ENCODE peak calls at places on chromosomes 5 and 9, in four cellular contexts. X is GM13976; P is CD8-positive, alpha-beta T cell; M is heart left ventricle. W is an unnamed sample.

GRCh38 chr5:118698774-118699173 is 289.6 kb downstream of the DTWD2 start:
- DNase-seq in X (no peak), P (no peak), M (no peak), W (no peak)

GRCh38 chr9:23554691-23555090 is 271.3 kb downstream of the ELAVL2 start:
- DNase-seq in X (no peak), P (no peak), M (no peak), W (no peak)

GRCh38 chr9:129462360-129462759 is 158.5 kb downstream of the C9orf50 start:
- DNase-seq in X (no peak), P (no peak), M (no peak), W (no peak)

GRCh38 chr9:2477755-2478154 is 143.8 kb upstream of the VLDLR start:
- DNase-seq in X (no peak), P (no peak), M (no peak), W (no peak)

GRCh38 chr9:126624453-126624872 is 10.7 kb downstream of the LMX1B start:
- DNase-seq in X (no peak), P (no peak), M (no peak), W (no peak)

GRCh38 chr5:109290231-109290630 is 119.5 kb downstream of the PJA2 start:
- DNase-seq in X (no peak), P (no peak), M (no peak), W (no peak)

GRCh38 chr5:114419941-114420340 is 58.1 kb downstream of the KCNN2 start:
- DNase-seq in X (no peak), P (no peak), M (no peak), W (no peak)

GRCh38 chr5:158155811-158156495 is 297.0 kb upstream of the CLINT1 start:
- DNase-seq in X (no peak), P (no peak), M (no peak), W (no peak)

GRCh38 chr9:12464910-12465512 is 228.2 kb upstream of the TYRP1 start:
- DNase-seq in X (peak), P (no peak), M (no peak), W (peak)

GRCh38 chr5:72268753-72269410 is 51.2 kb downstream of the MRPS27 start:
- DNase-seq in X (peak), P (peak), M (peak), W (peak)

GRCh38 chr5:107123014-107123413 is 547.7 kb downstream of the EFNA5 start:
- DNase-seq in X (no peak), P (no peak), M (no peak), W (no peak)

GRCh38 chr9:108139900-108140299 is 650.3 kb upstream of the KLF4 start:
- DNase-seq in X (no peak), P (no peak), M (no peak), W (no peak)

GRCh38 chr9:108142142-108142503 is 652.6 kb upstream of the KLF4 start:
- DNase-seq in X (no peak), P (no peak), M (no peak), W (no peak)

DNA sequence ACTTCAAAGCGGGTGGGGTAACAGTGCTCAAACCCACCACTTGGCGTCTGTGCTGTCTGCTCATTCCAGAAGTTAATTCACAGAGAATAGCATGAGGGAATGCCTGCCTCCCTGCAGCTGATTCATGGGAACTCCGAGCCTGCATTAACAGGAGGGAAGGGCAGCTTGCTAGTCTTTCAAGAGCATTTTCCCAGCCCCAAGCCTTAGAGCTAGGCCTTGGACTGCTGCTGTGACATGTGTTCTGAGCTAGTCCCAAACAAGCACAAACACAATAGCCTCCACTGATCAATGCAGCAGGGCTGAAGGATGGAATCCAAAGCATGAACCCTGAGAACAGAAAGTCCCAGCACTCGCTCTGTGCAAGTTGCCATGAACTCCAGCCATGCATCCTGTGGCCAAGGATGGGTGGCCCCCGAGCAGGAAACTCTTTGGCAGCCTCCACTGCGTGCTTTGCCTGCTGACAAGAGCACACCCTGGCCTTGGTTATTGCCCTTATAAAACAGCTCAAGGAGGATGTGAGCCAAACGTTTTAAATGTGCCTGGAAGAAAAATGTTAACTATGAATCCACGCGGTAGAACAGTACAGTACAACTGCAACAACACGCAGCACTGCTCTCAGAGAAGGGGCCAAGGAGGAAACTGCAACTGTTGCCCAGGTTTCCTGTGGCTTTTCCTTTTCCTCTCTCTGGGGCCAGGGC is 653.1 kb upstream of the KLF4 start:
- DNase-seq in X (no peak), P (no peak), M (peak), W (peak)
- TF ChIP-seq CTCF in X (no peak), P (no peak), M (no peak), W (no peak)

GRCh38 chr5:132655821-132656773 is 1.9 kb upstream of the IL13 start:
- DNase-seq in X (peak), P (peak), M (no peak), W (no peak)
- TF ChIP-seq CTCF in X (peak), P (no peak), M (no peak), W (no peak)

GRCh38 chr5:28807230-28807629 is 1768.8 kb upstream of the CDH9 start:
- DNase-seq in X (no peak), P (no peak), M (no peak), W (no peak)

GRCh38 chr5:28809811-28810750 is 1771.7 kb upstream of the CDH9 start:
- DNase-seq in X (no peak), P (no peak), M (no peak), W (no peak)

GRCh38 chr5:28808967-28809810 is 1770.8 kb upstream of the CDH9 start:
- DNase-seq in X (no peak), P (no peak), M (no peak), W (no peak)

GRCh38 chr5:28810751-28811136 is 1772.4 kb upstream of the CDH9 start:
- DNase-seq in X (no peak), P (no peak), M (no peak), W (no peak)
- TF ChIP-seq CTCF in X (no peak), P (no peak), M (no peak), W (peak)

GRCh38 chr9:76519027-76519835 is 60.2 kb downstream of the GCNT1 start:
- DNase-seq in X (no peak), P (no peak), M (no peak), W (no peak)
- TF ChIP-seq CTCF in X (no peak), P (no peak), M (no peak), W (no peak)

DNA sequence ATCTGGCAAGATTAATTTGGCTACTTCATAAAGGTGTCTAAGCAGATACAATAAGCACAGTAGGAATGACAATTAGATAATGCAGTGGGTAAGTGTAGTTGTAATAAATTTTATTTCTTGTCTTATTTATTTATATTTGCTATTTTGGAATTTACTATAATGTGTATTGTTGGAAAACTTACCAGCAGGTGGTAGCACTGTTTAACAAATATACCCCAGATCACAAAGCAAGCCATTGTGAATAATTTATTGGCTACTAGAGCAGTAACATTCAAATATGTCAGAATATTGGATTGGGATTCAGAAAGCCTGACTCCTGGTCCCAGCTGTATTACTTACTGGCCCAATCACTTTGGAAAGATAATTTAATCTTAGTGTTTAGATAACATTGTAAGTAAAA is 78.0 kb downstream of the ISOC1 start:
- DNase-seq in X (no peak), P (no peak), M (no peak), W (no peak)
- TF ChIP-seq CTCF in X (no peak), P (no peak), M (peak), W (peak)

GRCh38 chr9:120916573-120916972 is 10.0 kb downstream of the TRAF1 start:
- DNase-seq in X (no peak), P (no peak), M (no peak), W (no peak)
- TF ChIP-seq CTCF in X (no peak), P (no peak), M (no peak), W (no peak)

GRCh38 chr5:90307386-90308181 is 102.0 kb downstream of the CETN3 start:
- DNase-seq in X (no peak), P (no peak), M (no peak), W (no peak)

GRCh38 chr5:90306613-90307012 is 102.9 kb downstream of the CETN3 start:
- DNase-seq in X (no peak), P (no peak), M (no peak), W (no peak)

GRCh38 chr5:90305022-90305720 is 104.4 kb downstream of the CETN3 start:
- DNase-seq in X (no peak), P (no peak), M (no peak), W (no peak)

GRCh38 chr5:90312027-90312426 is 97.5 kb downstream of the CETN3 start:
- DNase-seq in X (no peak), P (no peak), M (no peak), W (no peak)

DNA sequence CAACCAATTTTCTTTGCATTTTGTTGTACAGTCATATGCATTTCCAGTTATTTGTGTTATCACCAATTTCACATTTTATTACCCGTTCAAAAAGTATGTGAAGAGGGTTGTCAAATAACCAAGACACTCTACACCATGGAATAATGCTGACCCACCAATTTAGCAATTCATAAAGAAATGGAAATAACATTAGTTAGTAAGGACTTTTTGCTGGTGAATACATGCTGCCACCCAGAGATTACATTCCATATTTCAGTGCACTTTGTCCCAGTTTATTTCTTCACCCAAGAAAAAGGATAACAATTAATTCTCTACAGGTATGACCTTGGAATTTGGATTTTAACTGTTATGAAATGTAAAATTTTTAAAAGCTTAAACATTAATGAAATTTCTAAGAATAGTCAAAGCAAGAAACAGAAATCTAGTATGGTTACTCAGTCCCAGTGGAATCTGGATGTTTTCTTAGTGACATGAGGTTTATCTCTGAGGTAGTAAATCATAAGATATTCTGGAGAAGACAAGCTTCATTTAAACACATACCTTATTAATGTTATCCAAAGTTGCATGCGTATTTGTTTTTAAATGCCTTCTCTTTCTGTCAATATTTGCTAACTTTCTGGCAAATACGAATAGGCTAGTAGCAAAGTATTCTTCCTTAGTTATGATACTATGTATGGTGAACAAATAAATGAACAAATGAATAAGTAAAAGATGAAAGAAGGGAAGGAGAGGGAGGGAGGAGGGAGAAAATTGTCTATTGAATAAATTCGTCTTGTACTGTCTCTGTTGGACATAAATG is 100.6 kb downstream of the CETN3 start:
- DNase-seq in X (no peak), P (no peak), M (no peak), W (no peak)
- TF ChIP-seq CTCF in X (no peak), P (no peak), M (no peak), W (no peak)

GRCh38 chr5:26482076-26482816 is 556.1 kb downstream of the CDH9 start:
- DNase-seq in X (no peak), P (no peak), M (no peak), W (no peak)

GRCh38 chr5:26487553-26487952 is 550.8 kb downstream of the CDH9 start:
- DNase-seq in X (no peak), P (no peak), M (no peak), W (no peak)

GRCh38 chr5:26486631-26487030 is 551.8 kb downstream of the CDH9 start:
- DNase-seq in X (no peak), P (no peak), M (no peak), W (no peak)

GRCh38 chr5:26482817-26483375 is 555.5 kb downstream of the CDH9 start:
- DNase-seq in X (peak), P (no peak), M (no peak), W (peak)
- TF ChIP-seq CTCF in X (peak), P (no peak), M (peak), W (peak)

DNA sequence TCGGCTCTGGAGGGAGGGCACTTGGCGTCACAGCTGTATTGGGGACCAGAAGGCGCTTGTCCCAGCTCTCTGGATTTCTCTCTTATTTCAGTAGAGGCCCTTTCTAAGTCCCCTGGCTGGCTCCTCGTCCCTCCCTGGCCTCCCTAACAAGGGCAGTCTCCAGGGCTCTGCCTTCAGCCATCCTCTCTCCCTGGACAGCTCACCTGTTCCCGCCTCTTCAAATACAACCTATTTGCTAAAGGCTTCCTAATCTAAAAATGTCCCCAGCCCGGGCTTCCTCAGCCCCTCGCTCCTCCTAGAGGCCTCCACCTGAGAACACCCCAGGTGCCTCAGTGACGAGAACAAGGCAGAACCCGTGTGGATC is 188.4 kb downstream of the OLFM1 start:
- DNase-seq in X (no peak), P (no peak), M (no peak), W (no peak)
- TF ChIP-seq CTCF in X (no peak), P (no peak), M (no peak), W (no peak)

W was measured in neural crest cell.